ENCODE peak calls at places on chromosomes 11 and 22, in seven cellular contexts. O, N, A, R, E, F and B are unnamed samples.

GRCh38 chr11:64281957-64282770 is 2.3 kb downstream of the BAD start:
- DNase-seq in O (no peak), N (no peak), A (no peak), R (no peak), E (no peak), F (no peak), B (no peak)

GRCh38 chr11:76155455-76156232 is 50.7 kb downstream of the WNT11 start:
- DNase-seq in O (no peak), N (no peak), A (peak; percentile 9), R (no peak), E (no peak), F (peak; percentile 83), B (no peak)

GRCh38 chr11:66851698-66852465 is 5.0 kb upstream of the LRFN4 start:
- DNase-seq in O (no peak), N (peak; percentile 80), A (peak; percentile 55), R (no peak), E (no peak), F (peak; percentile 31), B (peak; percentile 16)

GRCh38 chr11:115656684-115657083 is 152.5 kb upstream of the CADM1 start:
- DNase-seq in O (no peak), N (no peak), A (no peak), R (no peak), E (peak; percentile 45), F (no peak), B (no peak)

GRCh38 chr11:67033661-67034166 is 10.8 kb downstream of the SYT12 start:
- DNase-seq in O (no peak), N (no peak), A (no peak), R (no peak), E (no peak), F (no peak), B (no peak)

GRCh38 chr11:105738972-105739574 is 129.2 kb downstream of the GRIA4 start:
- DNase-seq in O (no peak), N (no peak), A (no peak), R (no peak), E (no peak), F (peak; percentile 12), B (no peak)

GRCh38 chr11:27158763-27159679 is 118.4 kb downstream of the BBOX1 start:
- DNase-seq in O (peak; percentile 58), N (no peak), A (peak; percentile 65), R (no peak), E (peak; percentile 69), F (peak; percentile 62), B (peak; percentile 63)

GRCh38 chr11:6248248-6248647 is 9.4 kb downstream of the CNGA4 start:
- DNase-seq in O (no peak), N (no peak), A (no peak), R (no peak), E (no peak), F (no peak), B (no peak)

GRCh38 chr22:46087816-46088277 is 62.5 kb upstream of the PPARA start:
- DNase-seq in O (no peak), N (no peak), A (peak; percentile 77), R (no peak), E (no peak), F (peak; percentile 94), B (no peak)

DNA sequence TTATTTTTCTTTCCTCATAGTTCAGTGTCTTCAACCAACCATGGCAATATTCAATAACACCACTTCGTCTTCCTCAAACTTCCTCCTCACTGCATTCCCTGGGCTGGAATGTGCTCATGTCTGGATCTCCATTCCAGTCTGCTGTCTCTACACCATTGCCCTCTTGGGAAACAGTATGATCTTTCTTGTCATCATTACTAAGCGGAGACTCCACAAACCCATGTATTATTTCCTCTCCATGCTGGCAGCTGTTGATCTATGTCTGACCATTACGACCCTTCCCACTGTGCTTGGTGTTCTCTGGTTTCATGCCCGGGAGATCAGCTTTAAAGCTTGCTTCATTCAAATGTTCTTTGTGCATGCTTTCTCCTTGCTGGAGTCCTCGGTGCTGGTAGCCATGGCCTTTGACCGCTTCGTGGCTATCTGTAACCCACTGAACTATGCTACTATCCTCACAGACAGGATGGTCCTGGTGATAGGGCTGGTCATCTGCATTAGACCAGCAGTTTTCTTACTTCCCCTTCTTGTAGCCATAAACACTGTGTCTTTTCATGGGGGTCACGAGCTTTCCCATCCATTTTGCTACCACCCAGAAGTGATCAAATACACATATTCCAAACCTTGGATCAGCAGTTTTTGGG is at the start of gene OR51T1:
- DNase-seq in O (no peak), N (no peak), A (peak; percentile 65), R (no peak), E (no peak), F (no peak), B (no peak)
- TF ChIP-seq JUND in O (no peak), N (no peak), A (no peak), R (no peak), E (no peak), F (no peak), B (no peak)

DNA sequence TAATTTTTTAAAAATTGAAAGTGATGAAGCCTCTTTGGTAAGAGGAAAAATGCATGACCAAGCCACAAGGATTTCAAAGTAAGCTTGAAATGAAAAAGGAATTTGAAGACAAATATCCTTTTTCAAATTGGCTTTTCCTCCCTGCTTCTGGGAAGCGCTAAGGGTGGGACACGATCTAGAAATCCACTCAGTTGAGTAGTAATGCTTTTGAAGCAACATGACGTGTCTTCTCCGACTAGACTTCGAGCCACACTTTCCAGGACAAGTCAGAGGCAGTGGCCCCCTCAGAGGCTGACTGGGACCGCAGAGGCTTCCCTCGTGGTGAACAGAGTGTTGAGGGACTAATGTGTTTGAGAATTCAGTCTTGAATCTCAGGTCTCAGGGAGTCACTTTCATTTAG is 39.8 kb downstream of the KREMEN1 start:
- DNase-seq in O (no peak), N (no peak), A (no peak), R (no peak), E (no peak), F (no peak), B (no peak)
- TF ChIP-seq JUND in O (no peak), N (no peak), A (no peak), R (no peak), E (no peak), F (no peak), B (no peak)

DNA sequence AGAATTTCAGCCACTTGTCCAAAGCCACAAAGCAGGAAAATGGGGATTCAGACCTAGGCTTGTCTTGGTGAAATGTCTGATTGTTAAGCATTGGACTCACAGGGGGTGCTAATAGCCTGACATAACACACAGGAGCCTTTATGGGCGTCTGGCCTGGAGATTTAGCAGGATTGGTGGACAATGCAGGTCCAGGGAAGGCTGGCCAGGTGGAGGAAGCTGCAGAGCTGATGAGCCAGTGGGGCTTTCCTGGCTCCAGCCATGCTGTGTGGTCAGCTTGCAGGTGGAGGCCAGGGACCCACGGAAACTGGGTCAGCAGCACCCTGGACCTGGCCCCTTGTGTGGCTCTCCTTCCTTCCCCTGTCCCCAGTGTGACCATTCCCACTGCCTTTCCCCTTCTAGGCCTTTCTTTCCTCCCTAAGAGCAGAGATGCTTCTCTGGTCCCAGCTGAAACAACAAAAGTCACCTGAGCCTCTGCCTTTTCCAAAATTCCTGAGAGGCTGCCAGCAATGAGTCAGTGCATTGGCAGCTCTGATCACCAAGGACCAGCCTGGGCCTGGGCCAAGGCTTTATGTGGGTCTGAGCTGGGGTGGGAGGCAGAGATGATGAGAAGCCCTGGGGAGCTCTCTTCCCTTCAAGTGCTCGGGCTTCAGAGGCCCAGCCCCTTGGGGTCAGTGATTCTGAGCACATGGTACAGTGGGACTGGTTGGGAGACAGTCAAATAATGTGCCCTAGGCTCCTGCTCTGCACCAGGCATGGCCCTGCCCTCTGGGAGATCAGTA is 85.2 kb downstream of the CCDC81 start:
- DNase-seq in O (peak; percentile 27), N (no peak), A (no peak), R (no peak), E (peak; percentile 49), F (peak; percentile 14), B (peak; percentile 19)
- TF ChIP-seq JUND in O (peak; percentile 64), N (no peak), A (no peak), R (no peak), E (no peak), F (peak; percentile 93), B (peak; percentile 51)

GRCh38 chr11:17277024-17277584 is 565 bp downstream of the NUCB2 start:
- DNase-seq in O (no peak), N (no peak), A (no peak), R (no peak), E (no peak), F (no peak), B (no peak)
- TF ChIP-seq JUND in O (no peak), N (no peak), A (no peak), R (no peak), E (no peak), F (no peak), B (no peak)

DNA sequence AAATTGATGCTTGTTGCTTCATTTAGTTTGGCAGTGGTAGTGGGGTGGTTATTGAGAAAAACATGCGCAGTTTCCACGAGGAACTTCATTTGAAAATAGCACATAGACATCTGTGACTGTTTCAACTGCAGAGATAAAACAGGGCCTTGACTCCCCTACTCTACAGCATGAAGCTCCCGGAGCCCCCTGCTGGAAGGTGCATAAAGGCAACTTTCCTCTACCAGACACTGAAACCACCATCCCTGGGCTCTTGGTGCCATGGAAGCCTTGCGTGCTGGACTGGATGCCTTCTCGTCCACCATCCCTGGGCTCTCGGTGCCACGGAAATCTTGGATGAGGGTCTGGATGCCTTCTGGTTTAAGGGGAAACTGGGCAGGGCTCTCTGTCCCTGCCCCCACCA is 195.8 kb downstream of the CSNK2A3 start:
- DNase-seq in O (peak; percentile 21), N (no peak), A (peak; percentile 39), R (no peak), E (peak; percentile 33), F (peak; percentile 59), B (peak; percentile 16)
- TF ChIP-seq JUND in O (no peak), N (no peak), A (no peak), R (no peak), E (no peak), F (no peak), B (no peak)

GRCh38 chr11:109112748-109113378 is 309.1 kb upstream of the C11orf87 start:
- DNase-seq in O (no peak), N (no peak), A (no peak), R (no peak), E (no peak), F (peak; percentile 63), B (no peak)

GRCh38 chr11:109109916-109110315 is 312.1 kb upstream of the C11orf87 start:
- DNase-seq in O (no peak), N (no peak), A (no peak), R (no peak), E (no peak), F (no peak), B (no peak)

GRCh38 chr11:109106201-109106906 is 315.6 kb upstream of the C11orf87 start:
- DNase-seq in O (no peak), N (peak; percentile 56), A (no peak), R (no peak), E (no peak), F (no peak), B (no peak)

GRCh38 chr11:109109150-109109549 is 312.8 kb upstream of the C11orf87 start:
- DNase-seq in O (no peak), N (no peak), A (no peak), R (no peak), E (peak; percentile 74), F (no peak), B (no peak)
- TF ChIP-seq JUND in O (no peak), N (no peak), A (no peak), R (no peak), E (no peak), F (no peak), B (no peak)

DNA sequence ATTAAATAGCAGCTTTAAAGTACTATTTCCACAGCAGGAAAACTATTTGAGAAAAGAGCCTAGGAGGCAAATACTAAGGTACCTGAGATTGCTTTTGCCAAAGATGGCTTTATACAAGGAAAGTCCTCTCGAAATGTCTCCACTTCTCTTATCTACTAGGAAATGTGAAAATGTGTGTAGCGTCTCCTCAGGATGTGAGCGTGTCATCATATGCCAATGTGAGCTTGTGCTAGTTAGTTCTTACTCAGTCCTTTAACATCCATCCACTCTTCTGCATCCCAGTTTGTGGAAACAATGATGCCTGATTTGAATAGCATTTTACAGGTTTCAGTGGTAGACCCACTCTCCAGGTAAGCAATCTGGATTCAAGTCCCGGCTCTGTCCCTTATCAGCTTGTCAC is 421.0 kb downstream of the DYNC2H1 start:
- DNase-seq in O (no peak), N (no peak), A (no peak), R (no peak), E (no peak), F (no peak), B (no peak)
- TF ChIP-seq JUND in O (no peak), N (no peak), A (no peak), R (no peak), E (no peak), F (no peak), B (no peak)